ENCODE peak calls at places on chromosomes 13 and 19, in five cellular contexts. One of them, this sample, is unnamed. For H3K4me1, the result is how much of the 10 kb centered on the place peaks cover.

GRCh38 chr19:44258835-44259413 is 762 bp upstream of the ZNF233 start:
- DNase-seq in cardiac muscle cell: no peak
- DNase-seq in transverse colon: no peak
- DNase-seq in small intestine: no peak
- DNase-seq in upper lobe of right lung: no peak
- DNase-seq in this sample: no peak

GRCh38 chr19:3494559-3494958 is 5.9 kb downstream of the DOHH start:
- DNase-seq in transverse colon: no peak
- DNase-seq in small intestine: no peak
- DNase-seq in cardiac muscle cell: no peak
- DNase-seq in upper lobe of right lung: no peak
- DNase-seq in this sample: no peak

GRCh38 chr19:33795370-33796163 is 1.1 kb upstream of the KCTD15 start:
- DNase-seq in cardiac muscle cell: peak
- DNase-seq in upper lobe of right lung: peak
- DNase-seq in small intestine: peak
- DNase-seq in transverse colon: peak
- DNase-seq in this sample: peak

GRCh38 chr19:16325161-16325527 is 518 bp downstream of the KLF2 start:
- DNase-seq in upper lobe of right lung: peak
- DNase-seq in small intestine: no peak
- DNase-seq in transverse colon: peak
- DNase-seq in cardiac muscle cell: peak
- DNase-seq in this sample: peak

GRCh38 chr13:44451109-44451508 is 77.5 kb downstream of the SERP2 start:
- DNase-seq in transverse colon: no peak
- DNase-seq in upper lobe of right lung: no peak
- DNase-seq in cardiac muscle cell: no peak
- DNase-seq in small intestine: no peak
- DNase-seq in this sample: no peak

GRCh38 chr13:48255954-48256353 is 22.9 kb downstream of the ITM2B start:
- DNase-seq in upper lobe of right lung: no peak
- DNase-seq in small intestine: no peak
- DNase-seq in cardiac muscle cell: no peak
- DNase-seq in transverse colon: no peak
- DNase-seq in this sample: no peak

GRCh38 chr13:94329754-94330551 is 149.5 kb downstream of the DCT start:
- DNase-seq in transverse colon: no peak
- DNase-seq in small intestine: no peak
- DNase-seq in upper lobe of right lung: no peak
- DNase-seq in cardiac muscle cell: no peak
- DNase-seq in this sample: no peak

GRCh38 chr19:10667867-10668266 is 13.7 kb downstream of the ILF3 start:
- DNase-seq in small intestine: no peak
- DNase-seq in cardiac muscle cell: no peak
- DNase-seq in upper lobe of right lung: no peak
- DNase-seq in transverse colon: no peak
- DNase-seq in this sample: no peak

GRCh38 chr13:76472916-76473315 is 413.3 kb downstream of the KCTD12 start:
- DNase-seq in transverse colon: no peak
- DNase-seq in upper lobe of right lung: no peak
- DNase-seq in small intestine: no peak
- DNase-seq in cardiac muscle cell: peak
- DNase-seq in this sample: no peak

GRCh38 chr13:79393564-79394249 is 12.3 kb downstream of the RBM26 start:
- DNase-seq in upper lobe of right lung: no peak
- DNase-seq in cardiac muscle cell: no peak
- DNase-seq in transverse colon: peak
- DNase-seq in small intestine: peak
- DNase-seq in this sample: peak

GRCh38 chr13:112238436-112238995 is 137.6 kb upstream of the SPACA7 start:
- DNase-seq in upper lobe of right lung: peak
- DNase-seq in transverse colon: no peak
- DNase-seq in small intestine: no peak
- DNase-seq in cardiac muscle cell: no peak
- DNase-seq in this sample: no peak

GRCh38 chr13:48158290-48158689 is 63.4 kb upstream of the MED4 start:
- DNase-seq in cardiac muscle cell: no peak
- DNase-seq in small intestine: peak
- DNase-seq in transverse colon: no peak
- DNase-seq in upper lobe of right lung: no peak
- DNase-seq in this sample: no peak

GRCh38 chr19:2618611-2619010 is 83.9 kb downstream of the GNG7 start:
- DNase-seq in upper lobe of right lung: peak
- DNase-seq in small intestine: no peak
- DNase-seq in cardiac muscle cell: no peak
- DNase-seq in transverse colon: peak
- DNase-seq in this sample: no peak

GRCh38 chr13:19795956-19796355 is 13.2 kb upstream of the PSPC1 start:
- DNase-seq in cardiac muscle cell: no peak
- DNase-seq in small intestine: no peak
- DNase-seq in transverse colon: no peak
- DNase-seq in upper lobe of right lung: no peak
- DNase-seq in this sample: no peak

GRCh38 chr13:91946498-91947070 is 548.2 kb downstream of the GPC5 start:
- DNase-seq in small intestine: no peak
- DNase-seq in upper lobe of right lung: no peak
- DNase-seq in cardiac muscle cell: peak
- DNase-seq in transverse colon: no peak
- DNase-seq in this sample: peak

GRCh38 chr19:2168619-2169424 is 5.1 kb downstream of the DOT1L start:
- DNase-seq in upper lobe of right lung: peak
- DNase-seq in transverse colon: peak
- DNase-seq in cardiac muscle cell: peak
- DNase-seq in small intestine: peak
- DNase-seq in this sample: peak

GRCh38 chr13:95083758-95084157 is 217.5 kb downstream of the ABCC4 start:
- DNase-seq in small intestine: no peak
- DNase-seq in cardiac muscle cell: no peak
- DNase-seq in upper lobe of right lung: no peak
- DNase-seq in transverse colon: no peak
- DNase-seq in this sample: no peak

GRCh38 chr19:50896591-50897190 is 14.5 kb downstream of the KLK4 start:
- DNase-seq in upper lobe of right lung: no peak
- DNase-seq in cardiac muscle cell: no peak
- DNase-seq in small intestine: no peak
- DNase-seq in transverse colon: no peak
- DNase-seq in this sample: no peak

GRCh38 chr19:6023936-6024335 is 46.0 kb upstream of the RANBP3 start:
- DNase-seq in upper lobe of right lung: no peak
- DNase-seq in small intestine: no peak
- DNase-seq in transverse colon: no peak
- DNase-seq in cardiac muscle cell: no peak
- DNase-seq in this sample: no peak

GRCh38 chr13:69755101-69755500 is 352.5 kb upstream of the ATXN8OS start:
- DNase-seq in upper lobe of right lung: no peak
- DNase-seq in small intestine: no peak
- DNase-seq in transverse colon: no peak
- DNase-seq in cardiac muscle cell: no peak
- DNase-seq in this sample: no peak

GRCh38 chr13:71115301-71115700 is 751.7 kb downstream of the DACH1 start:
- DNase-seq in upper lobe of right lung: no peak
- DNase-seq in small intestine: no peak
- DNase-seq in cardiac muscle cell: no peak
- DNase-seq in transverse colon: no peak
- DNase-seq in this sample: peak

GRCh38 chr13:110426745-110427144 is 119.7 kb downstream of the COL4A2 start:
- DNase-seq in upper lobe of right lung: no peak
- DNase-seq in small intestine: no peak
- DNase-seq in cardiac muscle cell: no peak
- DNase-seq in transverse colon: no peak
- DNase-seq in this sample: no peak

GRCh38 chr13:113804703-113805430 is 45.8 kb downstream of the TMEM255B start:
- DNase-seq in small intestine: no peak
- DNase-seq in cardiac muscle cell: no peak
- DNase-seq in transverse colon: no peak
- DNase-seq in upper lobe of right lung: peak
- DNase-seq in this sample: no peak

GRCh38 chr13:113052971-113053370 is 52.6 kb upstream of the F7 start:
- DNase-seq in small intestine: no peak
- DNase-seq in upper lobe of right lung: no peak
- DNase-seq in cardiac muscle cell: no peak
- DNase-seq in transverse colon: no peak
- DNase-seq in this sample: no peak

GRCh38 chr13:109725297-109725696 is 61.1 kb downstream of the IRS2 start:
- DNase-seq in transverse colon: no peak
- DNase-seq in small intestine: no peak
- DNase-seq in cardiac muscle cell: no peak
- DNase-seq in upper lobe of right lung: no peak
- DNase-seq in this sample: no peak

GRCh38 chr19:57406516-57407123 is 4.3 kb upstream of the ZNF17 start:
- DNase-seq in transverse colon: peak
- DNase-seq in small intestine: peak
- DNase-seq in upper lobe of right lung: peak
- DNase-seq in cardiac muscle cell: peak
- DNase-seq in this sample: peak

GRCh38 chr19:58328999-58329398 is 2.2 kb downstream of the ZSCAN22 start:
- DNase-seq in transverse colon: no peak
- DNase-seq in upper lobe of right lung: no peak
- DNase-seq in small intestine: no peak
- DNase-seq in cardiac muscle cell: peak
- DNase-seq in this sample: peak

GRCh38 chr13:27334774-27335490 is 64.3 kb downstream of the RASL11A start:
- DNase-seq in upper lobe of right lung: no peak
- DNase-seq in cardiac muscle cell: no peak
- DNase-seq in transverse colon: no peak
- DNase-seq in small intestine: no peak
- DNase-seq in this sample: peak

GRCh38 chr19:20840371-20840770 is 64.3 kb downstream of the ZNF66 start:
- DNase-seq in cardiac muscle cell: no peak
- DNase-seq in upper lobe of right lung: no peak
- DNase-seq in small intestine: no peak
- DNase-seq in transverse colon: no peak
- DNase-seq in this sample: no peak

GRCh38 chr19:23075031-23075733 is 41.6 kb upstream of the ZNF730 start:
- DNase-seq in cardiac muscle cell: peak
- DNase-seq in upper lobe of right lung: peak
- DNase-seq in transverse colon: peak
- DNase-seq in small intestine: peak
- DNase-seq in this sample: peak

GRCh38 chr13:93286047-93286446 is 59.4 kb downstream of the GPC6 start:
- DNase-seq in upper lobe of right lung: no peak
- DNase-seq in small intestine: no peak
- DNase-seq in transverse colon: no peak
- DNase-seq in cardiac muscle cell: no peak
- DNase-seq in this sample: no peak

GRCh38 chr13:73765651-73766384 is 368.4 kb downstream of the KLF12 start:
- DNase-seq in cardiac muscle cell: peak
- DNase-seq in upper lobe of right lung: peak
- DNase-seq in transverse colon: peak
- DNase-seq in small intestine: peak
- DNase-seq in this sample: peak
- H3K4me1 ChIP-seq in cardiac muscle cell: under half
- H3K4me1 ChIP-seq in upper lobe of right lung: under half
- H3K4me1 ChIP-seq in transverse colon: under half
- H3K4me1 ChIP-seq in small intestine: under half
- H3K4me1 ChIP-seq in this sample: under half

DNA sequence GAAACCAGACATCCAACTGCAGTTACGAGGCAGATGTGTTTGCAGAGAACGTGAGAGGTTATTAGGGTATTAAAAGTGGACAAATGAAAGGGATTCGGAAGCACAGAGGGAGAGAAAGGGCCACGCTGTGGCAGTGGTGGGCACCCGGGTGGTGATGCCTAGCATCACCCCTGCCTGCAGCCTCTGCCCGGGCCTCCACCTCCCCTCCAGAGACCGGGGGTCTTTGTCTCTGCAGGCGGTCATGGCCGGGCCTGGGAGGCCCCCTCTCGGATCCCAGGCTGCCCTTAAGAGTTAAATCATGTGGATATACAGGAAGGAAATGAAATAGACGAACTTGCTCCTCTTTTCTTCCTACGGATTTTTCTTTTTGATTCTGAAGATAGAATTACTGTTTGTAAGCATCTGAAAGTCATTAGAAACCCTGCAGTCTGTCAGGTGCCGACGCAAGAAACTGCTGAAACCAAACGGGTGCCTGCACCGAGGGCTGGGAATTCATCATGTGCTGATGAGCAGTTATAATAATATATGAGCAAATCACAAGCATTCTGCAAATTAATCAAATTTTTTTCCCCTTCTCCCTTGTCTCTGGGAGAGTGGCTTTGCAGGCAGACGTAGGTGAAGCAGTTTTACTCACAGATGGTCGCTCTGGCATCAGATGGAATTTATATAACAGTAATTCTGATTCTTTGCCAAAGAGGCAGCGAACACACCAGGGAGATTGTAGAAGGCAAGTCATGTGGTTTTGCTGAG is 319.8 kb downstream of the ZNF536 start:
- DNase-seq in transverse colon: no peak
- DNase-seq in cardiac muscle cell: no peak
- DNase-seq in upper lobe of right lung: no peak
- DNase-seq in small intestine: no peak
- DNase-seq in this sample: no peak
- H3K4me1 ChIP-seq in transverse colon: under half
- H3K4me1 ChIP-seq in cardiac muscle cell: under half
- H3K4me1 ChIP-seq in upper lobe of right lung: under half
- H3K4me1 ChIP-seq in small intestine: under half
- H3K4me1 ChIP-seq in this sample: under half

GRCh38 chr13:42075517-42075916 is 27.1 kb downstream of the DGKH start:
- DNase-seq in cardiac muscle cell: no peak
- DNase-seq in transverse colon: no peak
- DNase-seq in upper lobe of right lung: no peak
- DNase-seq in small intestine: no peak
- DNase-seq in this sample: no peak

GRCh38 chr13:42073683-42074082 is 25.2 kb downstream of the DGKH start:
- DNase-seq in cardiac muscle cell: no peak
- DNase-seq in small intestine: no peak
- DNase-seq in upper lobe of right lung: no peak
- DNase-seq in transverse colon: no peak
- DNase-seq in this sample: no peak

GRCh38 chr13:42083138-42083770 is 34.8 kb downstream of the DGKH start:
- DNase-seq in transverse colon: no peak
- DNase-seq in upper lobe of right lung: no peak
- DNase-seq in cardiac muscle cell: no peak
- DNase-seq in small intestine: no peak
- DNase-seq in this sample: no peak

GRCh38 chr13:42076309-42076713 is 27.9 kb downstream of the DGKH start:
- DNase-seq in transverse colon: no peak
- DNase-seq in cardiac muscle cell: no peak
- DNase-seq in upper lobe of right lung: no peak
- DNase-seq in small intestine: no peak
- DNase-seq in this sample: no peak

GRCh38 chr13:42078113-42078769 is 29.8 kb downstream of the DGKH start:
- DNase-seq in upper lobe of right lung: no peak
- DNase-seq in small intestine: peak
- DNase-seq in cardiac muscle cell: peak
- DNase-seq in transverse colon: no peak
- DNase-seq in this sample: no peak
- H3K4me1 ChIP-seq in upper lobe of right lung: under half
- H3K4me1 ChIP-seq in small intestine: under half
- H3K4me1 ChIP-seq in cardiac muscle cell: under half
- H3K4me1 ChIP-seq in transverse colon: under half
- H3K4me1 ChIP-seq in this sample: under half

DNA sequence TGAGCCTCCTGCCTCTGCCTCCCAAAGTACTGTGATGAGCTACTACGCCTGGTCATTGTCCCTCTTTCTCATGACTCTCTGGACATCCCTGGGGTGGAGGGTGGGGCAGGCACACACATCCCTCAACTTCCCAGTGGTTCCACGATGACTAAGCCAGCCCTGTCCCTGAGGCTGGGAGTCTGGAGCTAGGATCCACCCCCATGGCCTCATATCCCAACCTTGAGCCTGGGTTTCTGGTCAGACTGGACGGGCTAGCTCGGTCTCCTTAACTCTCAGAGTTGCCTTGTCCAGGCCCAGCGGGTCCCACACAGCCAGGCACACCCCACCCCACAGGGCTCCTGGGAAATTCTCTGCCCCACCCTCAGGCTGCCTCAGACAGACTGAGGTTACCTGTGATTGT is 19.6 kb downstream of the IER2 start:
- DNase-seq in cardiac muscle cell: no peak
- DNase-seq in upper lobe of right lung: no peak
- DNase-seq in small intestine: peak
- DNase-seq in transverse colon: peak
- DNase-seq in this sample: no peak
- H3K4me1 ChIP-seq in cardiac muscle cell: under half
- H3K4me1 ChIP-seq in upper lobe of right lung: half or more
- H3K4me1 ChIP-seq in small intestine: under half
- H3K4me1 ChIP-seq in transverse colon: under half
- H3K4me1 ChIP-seq in this sample: under half